ENCODE peak calls at places on chromosomes 6 and 20, in ten cellular contexts. N is cardiac fibroblast; L is caudate nucleus; T is GF-D8; Z is activated effector memory CD4-positive, alpha-beta T cell treated with Interleukin-2 at 50 U/mL for 16 hours; V is psoas muscle; F is activated CD4-positive, alpha-beta T cell treated with anti-CD3 and anti-CD28 coated beads, Interleukin-2, amount 10 ng/mL, durations not matched to agents 7 days and 5 days; W is RPMI7951; R is left lung; X is NCI-H1436. K is an unnamed sample.

GRCh38 chr6:26054659-26054936 is 32.6 kb upstream of the HFE start:
- DNase-seq in X (no peak), T (no peak), W (no peak), V (no peak), L (no peak), F (no peak), N (no peak), R (no peak), Z (no peak), K (no peak)

GRCh38 chr6:142845624-142846458 is 99.1 kb downstream of the HIVEP2 start:
- DNase-seq in R (peak), Z (peak), V (peak), T (no peak), N (peak), X (no peak), W (peak), F (peak), L (peak), K (no peak)

GRCh38 chr20:25229486-25230176 is 18.3 kb upstream of the PYGB start:
- DNase-seq in F (no peak), Z (no peak), V (no peak), L (no peak), X (no peak), R (no peak), W (no peak), N (no peak), T (no peak), K (no peak)

GRCh38 chr20:51400051-51400926 is 142.2 kb downstream of the NFATC2 start:
- DNase-seq in X (no peak), F (peak), Z (peak), W (no peak), T (no peak), N (no peak), V (no peak), R (no peak), L (no peak), K (no peak)

GRCh38 chr6:26088344-26088743 is 1.1 kb downstream of the HFE start:
- DNase-seq in Z (no peak), F (no peak), N (peak), T (no peak), W (no peak), X (no peak), V (no peak), L (no peak), R (no peak), K (no peak)

GRCh38 chr6:4550227-4550597 is 226.0 kb upstream of the CDYL start:
- DNase-seq in V (no peak), F (no peak), T (no peak), N (no peak), X (no peak), R (no peak), W (no peak), Z (no peak), L (no peak), K (no peak)

GRCh38 chr6:136521430-136521829 is 28.8 kb downstream of the MAP7 start:
- DNase-seq in W (no peak), F (no peak), X (no peak), T (no peak), N (no peak), V (no peak), Z (no peak), R (no peak), L (no peak), K (no peak)

GRCh38 chr20:58927490-58928061 is 53.5 kb upstream of the NELFCD start:
- DNase-seq in Z (no peak), R (no peak), V (no peak), N (no peak), W (no peak), T (no peak), L (no peak), X (no peak), F (no peak), K (no peak)

GRCh38 chr6:17583811-17584210 is 16.3 kb upstream of the FAM8A1 start:
- DNase-seq in Z (no peak), R (no peak), T (no peak), L (no peak), F (no peak), V (no peak), X (no peak), W (no peak), N (peak), K (no peak)

GRCh38 chr6:130307752-130308361 is 58.0 kb upstream of the TMEM200A start:
- DNase-seq in W (peak), Z (no peak), T (no peak), V (no peak), F (no peak), R (no peak), N (no peak), X (no peak), L (no peak), K (peak)